ENCODE peak calls at places on chromosome 3, in four cellular contexts. H is cardiac fibroblast, G is pancreas, Y is AG09309. V is an unnamed sample.

GRCh38 chr3:12060139-12060831 is 56.1 kb downstream of the SYN2 start:
- DNase-seq in H (no peak), G (no peak), Y (no peak), V (no peak)

GRCh38 chr3:113559011-113559410 is 26.7 kb downstream of the SIDT1 start:
- DNase-seq in Y (no peak), H (no peak), G (no peak), V (no peak)

GRCh38 chr3:97871788-97872187 is 50.0 kb downstream of the CRYBG3 start:
- DNase-seq in Y (no peak), H (peak), G (no peak), V (peak)

GRCh38 chr3:42489116-42489936 is 13.1 kb upstream of the VIPR1 start:
- DNase-seq in H (no peak), Y (no peak), G (no peak), V (no peak)

GRCh38 chr3:86961297-86961696 is 29.7 kb downstream of the VGLL3 start:
- DNase-seq in Y (no peak), G (no peak), H (peak), V (no peak)

GRCh38 chr3:113287111-113287817 is 75.9 kb downstream of the BOC start:
- DNase-seq in Y (peak), G (no peak), H (peak), V (peak)

GRCh38 chr3:197002701-197003454 is 26.7 kb downstream of the MELTF start:
- DNase-seq in Y (no peak), G (peak), H (peak), V (peak)

GRCh38 chr3:153285194-153285641 is 123.2 kb downstream of the RAP2B start:
- DNase-seq in Y (no peak), G (no peak), H (peak), V (peak)

GRCh38 chr3:47370887-47371697 is 9.7 kb upstream of the PTPN23 start:
- DNase-seq in H (no peak), G (no peak), Y (no peak), V (no peak)

GRCh38 chr3:151903501-151903991 is 30.1 kb downstream of the SUCNR1 start:
- DNase-seq in Y (no peak), H (peak), G (no peak), V (peak)

GRCh38 chr3:139794469-139795265 is 116.9 kb upstream of the NMNAT3 start:
- DNase-seq in Y (no peak), H (peak), G (no peak), V (no peak)

GRCh38 chr3:10088256-10088655 is 19.8 kb downstream of the FANCD2OS start:
- DNase-seq in H (no peak), G (no peak), Y (no peak), V (peak)

GRCh38 chr3:155585384-155585783 is 159.5 kb downstream of the PLCH1 start:
- DNase-seq in Y (no peak), H (no peak), G (no peak), V (no peak)

GRCh38 chr3:12303532-12303931 is 14.7 kb downstream of the PPARG start:
- DNase-seq in G (no peak), H (peak), Y (peak), V (peak)

GRCh38 chr3:71305246-71306206 is 278.0 kb downstream of the FOXP1 start:
- DNase-seq in Y (no peak), G (peak), H (peak), V (no peak)

GRCh38 chr3:107767897-107768605 is 245.3 kb downstream of the BBX start:
- DNase-seq in G (no peak), H (no peak), Y (no peak), V (peak)

GRCh38 chr3:107939621-107940236 is 151.1 kb downstream of the CD47 start:
- DNase-seq in G (no peak), Y (no peak), H (no peak), V (no peak)

GRCh38 chr3:143120716-143121239 is 1.2 kb downstream of the CHST2 start:
- DNase-seq in H (peak), G (peak), Y (no peak), V (peak)

GRCh38 chr3:75655501-75655904 is 8.6 kb upstream of the FRG2C start:
- DNase-seq in Y (no peak), G (no peak), H (no peak), V (no peak)

GRCh38 chr3:13347390-13347966 is 72.6 kb downstream of the NUP210 start:
- DNase-seq in G (peak), Y (no peak), H (no peak), V (peak)

GRCh38 chr3:127074900-127075360 is 92.0 kb downstream of the PLXNA1 start:
- DNase-seq in H (peak), Y (peak), G (peak), V (peak)

GRCh38 chr3:114451561-114452018 is 157.8 kb downstream of the TIGIT start:
- DNase-seq in H (peak), Y (no peak), G (no peak), V (no peak)

GRCh38 chr3:51686056-51686455 is 15.0 kb downstream of the TEX264 start:
- DNase-seq in G (peak), H (no peak), Y (no peak), V (no peak)
- H3K4me3 ChIP-seq in G (no peak), H (no peak), Y (no peak), V (no peak)

DNA sequence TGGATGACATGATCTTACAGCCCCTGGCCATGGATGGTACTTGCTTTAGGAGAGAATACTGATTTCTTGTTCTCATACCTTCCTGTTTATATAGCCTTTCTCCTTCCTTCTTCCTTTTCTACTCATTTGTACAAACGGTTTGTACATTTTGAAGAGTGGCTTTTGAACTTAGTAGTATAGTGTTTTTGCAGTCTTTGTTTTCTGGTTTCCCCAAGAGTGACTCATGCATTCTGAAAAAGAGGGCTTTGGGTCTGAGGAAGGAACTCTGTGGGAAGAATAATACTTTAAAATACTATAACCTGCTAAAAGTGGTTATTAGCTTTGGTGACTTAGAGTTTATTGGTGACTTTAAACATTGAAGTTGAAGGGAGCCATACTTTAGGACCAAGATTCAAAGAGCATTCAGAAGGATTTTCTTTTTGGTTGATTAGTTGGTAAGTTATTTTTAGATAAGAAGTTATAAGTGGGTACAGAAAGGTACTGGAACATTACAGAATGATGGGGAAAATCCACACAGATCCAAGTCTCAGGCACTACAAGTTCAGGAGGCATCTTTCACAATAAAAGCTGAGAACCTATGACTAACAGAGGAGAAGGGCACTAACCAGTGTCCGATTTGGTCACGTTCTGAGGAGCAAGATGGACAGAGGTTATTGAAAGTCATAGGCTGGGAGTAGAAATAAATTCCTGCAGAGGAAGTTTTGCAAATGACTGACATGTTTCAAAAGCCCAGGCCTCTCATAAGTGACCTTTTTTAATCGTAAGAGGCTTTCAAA is 369.6 kb upstream of the AZI2 start:
- DNase-seq in Y (no peak), G (no peak), H (no peak), V (no peak)
- H3K4me3 ChIP-seq in Y (no peak), G (no peak), H (no peak), V (no peak)

GRCh38 chr3:192409838-192410683 is 317.3 kb downstream of the FGF12 start:
- DNase-seq in G (peak), Y (no peak), H (peak), V (no peak)
- H3K4me3 ChIP-seq in G (peak), Y (no peak), H (peak), V (no peak)

DNA sequence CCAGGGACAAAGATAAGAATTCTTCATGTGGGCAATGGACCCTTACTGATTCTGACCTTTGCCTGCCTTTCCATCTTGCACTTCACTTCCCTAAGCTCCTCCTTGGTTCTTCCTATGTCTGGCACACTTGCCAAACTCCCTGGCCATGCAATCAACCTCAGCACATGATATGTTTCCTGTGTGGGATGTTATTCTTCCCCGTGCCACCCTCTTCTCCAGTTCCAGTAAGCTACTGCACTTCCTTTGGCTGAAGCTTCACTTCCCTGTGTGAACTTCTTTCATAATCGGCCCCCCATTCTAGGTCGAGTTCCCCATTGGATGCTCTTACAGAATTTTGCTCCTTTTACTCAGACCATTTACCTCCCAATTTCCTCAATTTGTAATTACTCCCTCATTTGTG is 10.7 kb upstream of the TASOR start:
- DNase-seq in Y (no peak), H (no peak), G (no peak), V (no peak)
- H3K4me3 ChIP-seq in Y (no peak), H (no peak), G (no peak), V (no peak)

DNA sequence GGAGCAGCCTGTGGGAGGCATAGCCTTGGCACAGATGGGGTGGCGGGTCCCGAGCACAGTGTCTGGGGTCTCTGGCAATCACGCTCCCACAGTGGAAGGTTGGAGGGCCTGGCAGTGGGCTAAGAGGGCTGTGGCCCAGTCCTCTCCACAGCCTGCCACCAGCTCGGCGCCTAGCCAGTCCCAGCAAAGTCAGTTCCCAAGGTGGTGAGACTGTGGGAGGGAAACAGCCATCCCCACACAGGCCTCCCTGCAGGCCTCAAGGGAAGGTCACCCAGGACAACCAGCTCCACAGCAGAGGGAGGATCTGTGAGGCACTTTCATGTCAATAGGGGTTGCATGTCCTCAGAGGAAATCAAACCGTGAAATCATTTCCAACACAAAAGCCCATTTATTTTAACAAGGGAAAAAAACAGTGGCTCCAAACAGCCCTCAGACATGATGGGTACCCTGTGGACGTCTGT is 27.6 kb upstream of the LIMD1 start:
- DNase-seq in H (no peak), Y (no peak), G (no peak), V (no peak)
- H3K4me3 ChIP-seq in H (no peak), Y (no peak), G (no peak), V (no peak)

GRCh38 chr3:118988198-118988842 is 46.3 kb downstream of the IGSF11 start:
- DNase-seq in H (no peak), Y (no peak), G (no peak), V (no peak)
- H3K4me3 ChIP-seq in H (no peak), Y (no peak), G (no peak), V (no peak)

DNA sequence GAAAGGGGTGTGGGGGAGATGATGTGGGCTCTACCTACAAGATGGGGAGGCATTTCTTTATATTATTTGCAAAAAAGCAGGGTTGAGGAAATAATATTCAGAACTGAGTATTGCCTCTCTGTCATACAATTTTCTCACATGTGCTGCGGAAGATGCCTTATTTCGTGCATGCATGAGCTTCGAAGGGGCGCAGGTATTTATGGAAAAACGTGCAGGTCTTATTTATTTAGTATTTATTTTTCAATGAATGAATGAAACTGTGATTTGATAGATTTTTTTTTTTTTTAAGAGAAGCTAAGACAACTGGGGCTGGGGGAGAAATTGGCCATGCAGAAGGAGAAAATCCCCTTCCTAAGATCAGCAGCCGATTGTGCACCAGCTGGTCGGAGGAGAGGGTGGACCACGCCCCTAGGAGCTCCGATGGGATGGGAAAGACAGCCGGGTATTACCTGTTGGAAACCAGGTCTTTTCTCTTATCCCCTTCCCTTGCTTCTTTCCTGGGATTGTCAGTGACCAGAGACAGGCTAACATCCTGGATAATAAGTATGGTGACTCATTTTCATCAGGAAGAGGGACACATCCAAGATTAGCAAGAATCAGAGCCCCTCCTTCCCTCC is 827 bp downstream of the GAP43 start:
- DNase-seq in H (no peak), Y (no peak), G (no peak), V (no peak)
- H3K4me3 ChIP-seq in H (no peak), Y (peak), G (peak), V (no peak)

DNA sequence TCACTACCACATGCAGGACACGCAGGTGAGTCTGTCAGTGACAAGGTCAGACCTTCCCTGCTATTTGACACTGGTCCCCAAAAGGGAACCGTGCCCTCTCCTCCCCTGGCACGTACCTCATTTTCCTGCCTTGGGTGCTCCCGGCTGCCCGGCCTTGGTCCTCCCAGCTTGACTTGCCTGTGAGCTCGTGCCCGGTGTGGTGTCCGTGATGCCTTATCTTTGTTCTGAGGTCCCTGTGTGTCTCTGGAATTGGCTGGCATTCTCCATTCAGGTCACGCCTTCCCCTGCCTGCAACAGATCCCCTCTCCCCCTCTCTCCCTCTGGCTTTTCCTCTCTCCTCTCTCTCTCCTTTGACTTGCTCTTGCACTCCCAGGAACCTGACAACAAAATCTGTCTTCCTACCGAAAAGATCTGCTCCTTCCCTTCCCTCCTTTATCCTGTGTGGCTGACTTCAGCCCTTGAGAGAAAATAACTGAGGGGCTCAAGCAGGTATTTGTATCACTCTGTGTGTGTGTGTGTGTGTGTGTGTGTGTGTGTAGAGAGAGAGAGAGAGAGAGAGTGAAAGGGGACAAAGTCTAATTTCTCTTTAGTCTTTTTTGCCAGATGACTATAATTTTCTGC is at the start of gene MASP1:
- DNase-seq in H (no peak), Y (no peak), G (no peak), V (peak)
- H3K4me3 ChIP-seq in H (no peak), Y (peak), G (no peak), V (peak)

GRCh38 chr3:194262345-194263305 is 88.5 kb downstream of the CPN2 start:
- DNase-seq in H (no peak), G (no peak), Y (no peak), V (no peak)
- H3K4me3 ChIP-seq in H (no peak), G (no peak), Y (no peak), V (no peak)

DNA sequence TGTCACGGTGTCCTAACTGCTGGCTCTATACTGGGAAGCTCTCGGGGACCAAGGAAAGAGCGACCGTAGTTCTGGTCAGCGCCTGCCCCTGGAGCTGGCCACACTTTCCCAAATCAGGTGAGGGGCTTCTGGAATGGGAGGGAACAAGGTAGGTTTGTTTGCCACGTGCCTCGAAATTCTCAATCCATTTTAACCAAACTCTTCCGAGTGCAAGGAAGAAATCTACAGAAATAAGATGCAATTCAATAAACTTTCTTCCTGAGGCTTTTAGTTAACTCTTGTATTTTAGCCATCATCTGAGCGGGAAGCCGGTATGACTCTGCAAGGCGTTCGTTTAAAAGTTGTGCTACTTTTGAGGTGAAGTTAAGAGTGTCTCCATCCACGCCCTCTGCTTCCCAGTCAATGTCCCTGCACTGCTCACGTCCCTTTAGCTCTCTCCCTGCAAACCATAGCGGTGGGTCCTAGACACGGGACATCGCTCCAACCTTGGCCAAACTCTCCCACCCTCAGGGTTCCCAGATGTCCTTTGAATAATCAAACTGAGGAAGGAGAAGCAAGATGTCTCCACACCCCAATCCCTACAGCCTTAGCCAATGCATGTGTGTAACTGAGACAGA is 595 bp downstream of the AGTR1 start:
- DNase-seq in Y (no peak), G (no peak), H (peak), V (no peak)
- H3K4me3 ChIP-seq in Y (peak), G (peak), H (peak), V (peak)